ENCODE peak calls at places on chromosome X, in four cellular contexts. M, X, E and W are unnamed samples.

GRCh38 chrX:136780738-136781137 is at the start of gene ARHGEF6:
- DNase-seq in M (no peak), X (peak; percentile 21), E (no peak), W (no peak)

GRCh38 chrX:54479471-54480122 is 16.4 kb downstream of the FGD1 start:
- DNase-seq in M (no peak), X (no peak), E (no peak), W (no peak)

GRCh38 chrX:44202596-44202995 is 140.9 kb downstream of the EFHC2 start:
- DNase-seq in M (no peak), X (no peak), E (no peak), W (no peak)

GRCh38 chrX:64093761-64094160 is 111.7 kb downstream of the AMER1 start:
- DNase-seq in M (no peak), X (no peak), E (no peak), W (no peak)

GRCh38 chrX:24097741-24098140 is 43.0 kb downstream of the EIF2S3 start:
- DNase-seq in M (no peak), X (no peak), E (no peak), W (no peak)

GRCh38 chrX:111728096-111728495 is 47.1 kb downstream of the ALG13 start:
- DNase-seq in M (peak; percentile 10), X (no peak), E (no peak), W (no peak)

GRCh38 chrX:9765737-9766098 is at the start of gene GPR143:
- DNase-seq in M (no peak), X (no peak), E (peak; percentile 58), W (no peak)

GRCh38 chrX:105564536-105564935 is 257.8 kb upstream of the NRK start:
- DNase-seq in M (peak; percentile 56), X (no peak), E (no peak), W (no peak)

GRCh38 chrX:70196961-70197805 is 19.9 kb downstream of the DGAT2L6 start:
- DNase-seq in M (no peak), X (peak; percentile 28), E (peak; percentile 51), W (no peak)

GRCh38 chrX:155113097-155113496 is 41.8 kb downstream of the BRCC3 start:
- DNase-seq in M (no peak), X (no peak), E (no peak), W (no peak)

GRCh38 chrX:20140410-20140809 is 1.2 kb downstream of the EIF1AX start:
- DNase-seq in M (no peak), X (no peak), E (no peak), W (no peak)

GRCh38 chrX:43969504-43970501 is 3.4 kb downstream of the NDP start:
- DNase-seq in M (no peak), X (no peak), E (peak; percentile 61), W (no peak)

GRCh38 chrX:128458888-128459287 is 406.7 kb upstream of the ACTRT1 start:
- DNase-seq in M (no peak), X (no peak), E (no peak), W (no peak)

GRCh38 chrX:43474321-43474720 is 181.8 kb upstream of the MAOA start:
- DNase-seq in M (no peak), X (no peak), E (no peak), W (no peak)

GRCh38 chrX:3066555-3066954 is 25.3 kb downstream of the ARSF start:
- DNase-seq in M (no peak), X (no peak), E (no peak), W (no peak)

GRCh38 chrX:111114806-111115205 is 18.8 kb downstream of the PAK3 start:
- DNase-seq in M (no peak), X (no peak), E (no peak), W (no peak)

GRCh38 chrX:120228187-120228908 is 22.3 kb upstream of the ZBTB33 start:
- DNase-seq in M (no peak), X (no peak), E (no peak), W (no peak)

GRCh38 chrX:130120321-130120731 is 10.0 kb upstream of the ELF4 start:
- DNase-seq in M (no peak), X (no peak), E (no peak), W (no peak)

GRCh38 chrX:5644786-5645185 is 583.9 kb downstream of the NLGN4X start:
- DNase-seq in M (no peak), X (no peak), E (no peak), W (no peak)

GRCh38 chrX:107731831-107732502 is 43.6 kb downstream of the TSC22D3 start:
- DNase-seq in M (no peak), X (no peak), E (no peak), W (peak; percentile 87)

GRCh38 chrX:458631-459061 is 71.9 kb upstream of the PPP2R3B start:
- DNase-seq in M (no peak), X (no peak), E (no peak), W (no peak)

GRCh38 chrX:117633277-117633676 is 483.3 kb downstream of the KLHL13 start:
- DNase-seq in M (no peak), X (no peak), E (no peak), W (no peak)

GRCh38 chrX:132489256-132490085 is 633 bp upstream of the MBNL3 start:
- DNase-seq in M (no peak), X (peak; percentile 46), E (peak; percentile 56), W (peak; percentile 87)

GRCh38 chrX:148535639-148536038 is 35.2 kb downstream of the AFF2 start:
- DNase-seq in M (no peak), X (no peak), E (no peak), W (no peak)

GRCh38 chrX:153782871-153783270 is 2.0 kb downstream of the SRPK3 start:
- DNase-seq in M (no peak), X (no peak), E (no peak), W (no peak)

GRCh38 chrX:87808576-87809243 is 291.1 kb downstream of the KLHL4 start:
- DNase-seq in M (no peak), X (no peak), E (no peak), W (no peak)